ENCODE peak calls at places on chromosomes 13 and 19, in four cellular contexts. Q is GM03348; L is stimulated activated CD4-positive, alpha-beta T cell treated with anti-CD3 and anti-CD28 coated beads, Interleukin-2, amount 100 ng/mL, for 48 hours; D is suprapubic skin. M is an unnamed sample.

GRCh38 chr19:31232220-31232619 is 117.0 kb downstream of the TSHZ3 start:
- DNase-seq in D (no peak), L (no peak), Q (no peak), M (no peak)

GRCh38 chr13:31733066-31733465 is 6.3 kb upstream of the RXFP2 start:
- DNase-seq in L (no peak), D (no peak), Q (no peak), M (no peak)

GRCh38 chr13:46386996-46387851 is at the start of gene RUBCNL:
- DNase-seq in L (peak), D (no peak), Q (peak), M (no peak)

GRCh38 chr13:88857256-88857655 is 1186.1 kb downstream of the SLITRK5 start:
- DNase-seq in L (no peak), D (no peak), Q (no peak), M (no peak)

GRCh38 chr19:4988770-4989251 is 19.9 kb downstream of the KDM4B start:
- DNase-seq in Q (peak), D (peak), L (no peak), M (no peak)

GRCh38 chr13:43446126-43446525 is 340.6 kb downstream of the ENOX1 start:
- DNase-seq in Q (peak), L (no peak), D (no peak), M (no peak)

GRCh38 chr13:48828962-48829405 is 146.7 kb upstream of the FNDC3A start:
- DNase-seq in L (no peak), Q (no peak), D (no peak), M (no peak)

GRCh38 chr19:14085309-14085995 is at the start of gene C19orf67:
- DNase-seq in D (no peak), L (no peak), Q (no peak), M (no peak)

GRCh38 chr19:1261863-1262686 is 7.1 kb upstream of the CIRBP start:
- DNase-seq in Q (no peak), D (peak), L (no peak), M (no peak)

GRCh38 chr19:10431254-10431942 is 11.1 kb downstream of the PDE4A start:
- DNase-seq in L (no peak), Q (peak), D (no peak), M (no peak)

GRCh38 chr19:55097864-55098715 is 19.3 kb downstream of the PPP1R12C start:
- DNase-seq in D (no peak), Q (no peak), L (no peak), M (no peak)

GRCh38 chr13:95176611-95177259 is 124.5 kb downstream of the ABCC4 start:
- DNase-seq in L (no peak), Q (peak), D (no peak), M (no peak)

GRCh38 chr13:21670006-21670882 is 629 bp upstream of the FGF9 start:
- DNase-seq in Q (peak), D (peak), L (no peak), M (no peak)

M was measured in esophagus muscularis mucosa.